ENCODE peak calls at places on chromosome 2, in eight cellular contexts. I is left kidney; O is heart left ventricle; U is activated CD4-positive, alpha-beta T cell treated with anti-CD3 and anti-CD28 coated beads, Interleukin-2, amount 50 U/mL, for 24 hours; Y is upper lobe of right lung; S is T-helper 1 cell; Q is LoVo; J is M059J. P is an unnamed sample.

GRCh38 chr2:122480381-122481243 is 725.2 kb downstream of the TSN start:
- DNase-seq in I (no peak), O (no peak), U (no peak), Y (no peak), S (no peak), Q (no peak), J (no peak), P (no peak)

GRCh38 chr2:201855356-201855755 is 49.0 kb downstream of the CDK15 start:
- DNase-seq in I (no peak), O (no peak), U (no peak), Y (no peak), S (no peak), Q (no peak), J (peak; percentile 35), P (no peak)

GRCh38 chr2:102063948-102064678 is 72.4 kb downstream of the IL1R2 start:
- DNase-seq in I (peak; percentile 82), O (peak; percentile 83), U (no peak), Y (peak; percentile 86), S (no peak), Q (peak; percentile 22), J (peak; percentile 97), P (no peak)

GRCh38 chr2:231531408-231532188 is 1.4 kb upstream of the NMUR1 start:
- DNase-seq in I (no peak), O (no peak), U (no peak), Y (peak; percentile 38), S (no peak), Q (no peak), J (peak; percentile 20), P (no peak)

GRCh38 chr2:240791821-240792657 is 28.0 kb downstream of the KIF1A start:
- DNase-seq in I (peak; percentile 91), O (no peak), U (no peak), Y (peak; percentile 40), S (no peak), Q (no peak), J (no peak), P (no peak)

GRCh38 chr2:111624401-111625156 is 259.4 kb downstream of the ANAPC1 start:
- DNase-seq in I (no peak), O (no peak), U (no peak), Y (no peak), S (no peak), Q (no peak), J (peak; percentile 74), P (peak; percentile 4)

GRCh38 chr2:218301176-218301819 is 9.0 kb upstream of the TMBIM1 start:
- DNase-seq in I (peak; percentile 96), O (peak; percentile 83), U (peak; percentile 74), Y (peak; percentile 82), S (peak; percentile 87), Q (peak; percentile 87), J (peak; percentile 76), P (peak; percentile 67)

GRCh38 chr2:149100739-149101699 is 62.5 kb downstream of the LYPD6B start:
- DNase-seq in I (no peak), O (no peak), U (no peak), Y (no peak), S (no peak), Q (no peak), J (no peak), P (no peak)

GRCh38 chr2:241724259-241724974 is 10.0 kb upstream of the D2HGDH start:
- DNase-seq in I (no peak), O (no peak), U (no peak), Y (no peak), S (no peak), Q (no peak), J (no peak), P (no peak)

GRCh38 chr2:160270571-160271113 is 70.6 kb upstream of the ITGB6 start:
- DNase-seq in I (peak; percentile 43), O (no peak), U (no peak), Y (peak; percentile 70), S (no peak), Q (peak; percentile 20), J (no peak), P (no peak)

GRCh38 chr2:158487419-158487818 is 30.7 kb downstream of the PKP4 start:
- DNase-seq in I (peak; percentile 16), O (no peak), U (no peak), Y (no peak), S (no peak), Q (no peak), J (peak; percentile 48), P (no peak)

GRCh38 chr2:9538000-9538507 is 17.6 kb downstream of the ADAM17 start:
- DNase-seq in I (peak; percentile 25), O (no peak), U (no peak), Y (no peak), S (no peak), Q (no peak), J (peak; percentile 84), P (no peak)

GRCh38 chr2:10787176-10787968 is 25.2 kb downstream of the PDIA6 start:
- DNase-seq in I (no peak), O (no peak), U (no peak), Y (no peak), S (peak; percentile 25), Q (no peak), J (no peak), P (no peak)

GRCh38 chr2:223078482-223078881 is 26.5 kb downstream of the KCNE4 start:
- DNase-seq in I (no peak), O (no peak), U (no peak), Y (no peak), S (no peak), Q (no peak), J (no peak), P (no peak)

GRCh38 chr2:118981627-118982026 is 39.6 kb downstream of the MARCO start:
- DNase-seq in I (no peak), O (no peak), U (no peak), Y (no peak), S (no peak), Q (no peak), J (no peak), P (no peak)

GRCh38 chr2:74333175-74333574 is 10.0 kb downstream of the SLC4A5 start:
- DNase-seq in I (peak; percentile 46), O (no peak), U (no peak), Y (no peak), S (no peak), Q (no peak), J (peak; percentile 45), P (peak; percentile 10)

GRCh38 chr2:168166902-168167510 is 80.4 kb downstream of the STK39 start:
- DNase-seq in I (no peak), O (no peak), U (no peak), Y (no peak), S (no peak), Q (peak; percentile 74), J (peak; percentile 87), P (no peak)

GRCh38 chr2:172931256-172931894 is 144.3 kb upstream of the MAP3K20 start:
- DNase-seq in I (peak; percentile 52), O (peak; percentile 31), U (no peak), Y (no peak), S (no peak), Q (no peak), J (peak; percentile 87), P (peak; percentile 7)